ENCODE peak calls at places on chromosomes 1 and 21, in four cellular contexts. One of them, this sample, is unnamed. For H3K9me3, the result is how much of the 10 kb centered on the place peaks cover.

GRCh38 chr1:93707956-93708355 is 26.3 kb upstream of the BCAR3 start:
- DNase-seq in mucosa of descending colon: no peak
- DNase-seq in CD8-positive, alpha-beta memory T cell: no peak
- DNase-seq in gastrocnemius medialis: no peak
- DNase-seq in this sample: no peak

GRCh38 chr1:30484668-30485067 is 238.7 kb downstream of the MATN1 start:
- DNase-seq in CD8-positive, alpha-beta memory T cell: no peak
- DNase-seq in gastrocnemius medialis: no peak
- DNase-seq in mucosa of descending colon: no peak
- DNase-seq in this sample: no peak

GRCh38 chr1:59445040-59445439 is 148.1 kb downstream of the FGGY start:
- DNase-seq in CD8-positive, alpha-beta memory T cell: no peak
- DNase-seq in gastrocnemius medialis: peak
- DNase-seq in mucosa of descending colon: no peak
- DNase-seq in this sample: no peak

GRCh38 chr1:184650177-184650866 is 104.3 kb downstream of the EDEM3 start:
- DNase-seq in mucosa of descending colon: no peak
- DNase-seq in CD8-positive, alpha-beta memory T cell: no peak
- DNase-seq in gastrocnemius medialis: no peak
- DNase-seq in this sample: no peak

GRCh38 chr1:4631321-4631720 is 23.1 kb upstream of the AJAP1 start:
- DNase-seq in CD8-positive, alpha-beta memory T cell: no peak
- DNase-seq in gastrocnemius medialis: no peak
- DNase-seq in mucosa of descending colon: no peak
- DNase-seq in this sample: no peak

GRCh38 chr1:202966006-202966904 is 802 bp downstream of the CYB5R1 start:
- DNase-seq in CD8-positive, alpha-beta memory T cell: no peak
- DNase-seq in gastrocnemius medialis: peak
- DNase-seq in mucosa of descending colon: no peak
- DNase-seq in this sample: no peak

GRCh38 chr1:83583351-83584014 is 415.4 kb downstream of the TTLL7 start:
- DNase-seq in mucosa of descending colon: peak
- DNase-seq in CD8-positive, alpha-beta memory T cell: no peak
- DNase-seq in gastrocnemius medialis: no peak
- DNase-seq in this sample: no peak

GRCh38 chr1:236394016-236394481 is at the start of gene EDARADD:
- DNase-seq in gastrocnemius medialis: no peak
- DNase-seq in CD8-positive, alpha-beta memory T cell: no peak
- DNase-seq in mucosa of descending colon: no peak
- DNase-seq in this sample: no peak

GRCh38 chr21:44304846-44305245 is 5.0 kb downstream of the PFKL start:
- DNase-seq in mucosa of descending colon: peak
- DNase-seq in gastrocnemius medialis: no peak
- DNase-seq in CD8-positive, alpha-beta memory T cell: no peak
- DNase-seq in this sample: no peak

GRCh38 chr1:226608699-226609505 is 60.3 kb downstream of the STUM start:
- DNase-seq in gastrocnemius medialis: peak
- DNase-seq in mucosa of descending colon: peak
- DNase-seq in CD8-positive, alpha-beta memory T cell: peak
- DNase-seq in this sample: no peak

GRCh38 chr1:171984850-171985485 is 143.7 kb downstream of the DNM3 start:
- DNase-seq in gastrocnemius medialis: no peak
- DNase-seq in CD8-positive, alpha-beta memory T cell: no peak
- DNase-seq in mucosa of descending colon: no peak
- DNase-seq in this sample: no peak

GRCh38 chr1:235657747-235658526 is 8.4 kb upstream of the GNG4 start:
- DNase-seq in gastrocnemius medialis: no peak
- DNase-seq in mucosa of descending colon: no peak
- DNase-seq in CD8-positive, alpha-beta memory T cell: no peak
- DNase-seq in this sample: no peak

GRCh38 chr1:40306296-40306695 is 10.8 kb downstream of the COL9A2 start:
- DNase-seq in CD8-positive, alpha-beta memory T cell: no peak
- DNase-seq in mucosa of descending colon: no peak
- DNase-seq in gastrocnemius medialis: no peak
- DNase-seq in this sample: no peak

GRCh38 chr1:209756608-209757445 is 974 bp downstream of the TRAF3IP3 start:
- DNase-seq in gastrocnemius medialis: no peak
- DNase-seq in mucosa of descending colon: peak
- DNase-seq in CD8-positive, alpha-beta memory T cell: peak
- DNase-seq in this sample: no peak

GRCh38 chr1:150385537-150386445 is 21.8 kb downstream of the RPRD2 start:
- DNase-seq in mucosa of descending colon: no peak
- DNase-seq in CD8-positive, alpha-beta memory T cell: no peak
- DNase-seq in gastrocnemius medialis: no peak
- DNase-seq in this sample: no peak

GRCh38 chr1:40740039-40740991 is 43.3 kb upstream of the KCNQ4 start:
- DNase-seq in CD8-positive, alpha-beta memory T cell: no peak
- DNase-seq in gastrocnemius medialis: no peak
- DNase-seq in mucosa of descending colon: no peak
- DNase-seq in this sample: no peak

GRCh38 chr1:186838380-186839076 is 9.8 kb downstream of the PLA2G4A start:
- DNase-seq in mucosa of descending colon: no peak
- DNase-seq in CD8-positive, alpha-beta memory T cell: no peak
- DNase-seq in gastrocnemius medialis: no peak
- DNase-seq in this sample: no peak

GRCh38 chr1:38029725-38030511 is 16.7 kb downstream of the POU3F1 start:
- DNase-seq in CD8-positive, alpha-beta memory T cell: peak
- DNase-seq in mucosa of descending colon: no peak
- DNase-seq in gastrocnemius medialis: peak
- DNase-seq in this sample: no peak

GRCh38 chr1:154433161-154433681 is 28.1 kb downstream of the IL6R start:
- DNase-seq in mucosa of descending colon: no peak
- DNase-seq in gastrocnemius medialis: peak
- DNase-seq in CD8-positive, alpha-beta memory T cell: no peak
- DNase-seq in this sample: no peak

GRCh38 chr1:96598416-96599168 is 123.0 kb upstream of the PTBP2 start:
- DNase-seq in mucosa of descending colon: no peak
- DNase-seq in CD8-positive, alpha-beta memory T cell: no peak
- DNase-seq in gastrocnemius medialis: peak
- DNase-seq in this sample: no peak

GRCh38 chr1:219518168-219518905 is 94.6 kb downstream of the ZC3H11B start:
- DNase-seq in gastrocnemius medialis: no peak
- DNase-seq in mucosa of descending colon: no peak
- DNase-seq in CD8-positive, alpha-beta memory T cell: no peak
- DNase-seq in this sample: no peak

GRCh38 chr1:24535778-24536177 is 20.1 kb upstream of the NCMAP start:
- DNase-seq in CD8-positive, alpha-beta memory T cell: no peak
- DNase-seq in gastrocnemius medialis: no peak
- DNase-seq in mucosa of descending colon: no peak
- DNase-seq in this sample: no peak

GRCh38 chr21:38902608-38903445 is 97.1 kb downstream of the ETS2 start:
- DNase-seq in CD8-positive, alpha-beta memory T cell: no peak
- DNase-seq in mucosa of descending colon: no peak
- DNase-seq in gastrocnemius medialis: no peak
- DNase-seq in this sample: no peak

GRCh38 chr1:38990401-38990745 is 703 bp upstream of the AKIRIN1 start:
- DNase-seq in gastrocnemius medialis: no peak
- DNase-seq in mucosa of descending colon: no peak
- DNase-seq in CD8-positive, alpha-beta memory T cell: no peak
- DNase-seq in this sample: no peak

GRCh38 chr1:229759037-229759435 is 133.0 kb downstream of the URB2 start:
- DNase-seq in gastrocnemius medialis: no peak
- DNase-seq in mucosa of descending colon: no peak
- DNase-seq in CD8-positive, alpha-beta memory T cell: no peak
- DNase-seq in this sample: no peak

GRCh38 chr1:227785812-227786608 is 29.5 kb upstream of the PRSS38 start:
- DNase-seq in mucosa of descending colon: peak
- DNase-seq in CD8-positive, alpha-beta memory T cell: no peak
- DNase-seq in gastrocnemius medialis: no peak
- DNase-seq in this sample: no peak

GRCh38 chr1:41388517-41388916 is 27.3 kb downstream of the FOXO6 start:
- DNase-seq in CD8-positive, alpha-beta memory T cell: no peak
- DNase-seq in gastrocnemius medialis: no peak
- DNase-seq in mucosa of descending colon: no peak
- DNase-seq in this sample: no peak

GRCh38 chr21:43370091-43370658 is 56.8 kb downstream of the SIK1 start:
- DNase-seq in gastrocnemius medialis: no peak
- DNase-seq in mucosa of descending colon: no peak
- DNase-seq in CD8-positive, alpha-beta memory T cell: no peak
- DNase-seq in this sample: no peak

DNA sequence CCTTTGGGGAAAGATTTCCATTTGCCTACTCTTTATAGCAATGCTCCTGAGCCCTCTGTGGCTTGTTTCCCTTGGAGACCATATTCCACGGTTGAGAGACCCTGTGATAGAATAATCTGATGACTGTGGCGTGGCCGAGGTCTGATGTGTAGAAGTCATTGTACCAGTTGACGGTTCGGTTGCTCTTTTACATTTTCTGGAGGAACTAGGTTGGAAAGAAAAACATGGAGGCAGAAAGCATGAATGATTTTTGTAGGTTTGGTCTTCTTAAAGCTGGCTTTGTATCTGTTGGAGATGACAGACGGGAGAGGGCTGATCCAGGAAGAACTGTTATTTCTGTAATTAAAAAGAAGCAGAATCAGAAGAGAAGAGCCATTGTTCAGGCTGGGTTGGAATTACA is 305.8 kb upstream of the NRIP1 start:
- DNase-seq in gastrocnemius medialis: no peak
- DNase-seq in mucosa of descending colon: no peak
- DNase-seq in CD8-positive, alpha-beta memory T cell: no peak
- DNase-seq in this sample: no peak
- H3K9me3 ChIP-seq in gastrocnemius medialis: under half
- H3K9me3 ChIP-seq in mucosa of descending colon: under half
- H3K9me3 ChIP-seq in CD8-positive, alpha-beta memory T cell: under half
- H3K9me3 ChIP-seq in this sample: under half

GRCh38 chr1:121516279-121516967 is 331.6 kb downstream of the SRGAP2C start:
- DNase-seq in gastrocnemius medialis: peak
- DNase-seq in CD8-positive, alpha-beta memory T cell: peak
- DNase-seq in mucosa of descending colon: peak
- DNase-seq in this sample: no peak
- H3K4me3 ChIP-seq in gastrocnemius medialis: no peak
- H3K4me3 ChIP-seq in CD8-positive, alpha-beta memory T cell: peak
- H3K4me3 ChIP-seq in mucosa of descending colon: no peak
- H3K4me3 ChIP-seq in this sample: peak

DNA sequence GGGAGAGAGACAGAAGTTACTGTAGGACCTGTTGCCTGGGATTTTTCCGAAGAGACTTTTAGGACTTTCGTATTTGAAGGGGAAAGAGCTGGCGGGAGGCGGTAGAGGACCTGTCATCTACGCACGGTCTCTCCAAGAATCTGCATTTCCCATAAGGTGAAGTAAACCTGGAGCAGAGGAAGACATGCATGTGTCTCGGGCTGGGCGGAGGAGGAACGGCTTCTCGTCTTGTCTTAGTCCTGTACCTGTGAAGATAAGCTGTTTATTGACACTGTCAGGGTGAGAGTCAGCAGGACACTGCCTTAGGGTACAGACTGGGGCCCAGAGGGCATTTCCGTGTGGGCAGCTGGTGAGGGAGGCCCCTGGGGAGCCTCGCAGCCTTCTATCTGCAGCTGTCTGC is 123.4 kb upstream of the COL6A1 start:
- DNase-seq in CD8-positive, alpha-beta memory T cell: no peak
- DNase-seq in mucosa of descending colon: no peak
- DNase-seq in gastrocnemius medialis: no peak
- DNase-seq in this sample: no peak
- H3K9me3 ChIP-seq in CD8-positive, alpha-beta memory T cell: under half
- H3K9me3 ChIP-seq in mucosa of descending colon: under half
- H3K9me3 ChIP-seq in gastrocnemius medialis: under half
- H3K9me3 ChIP-seq in this sample: under half

GRCh38 chr1:17053685-17054410 is at the start of gene SDHB:
- DNase-seq in mucosa of descending colon: peak
- DNase-seq in CD8-positive, alpha-beta memory T cell: peak
- DNase-seq in gastrocnemius medialis: peak
- DNase-seq in this sample: peak
- H3K4me3 ChIP-seq in mucosa of descending colon: peak
- H3K4me3 ChIP-seq in CD8-positive, alpha-beta memory T cell: peak
- H3K4me3 ChIP-seq in gastrocnemius medialis: peak
- H3K4me3 ChIP-seq in this sample: peak

GRCh38 chr1:125066385-125066784 is 3881.6 kb downstream of the SRGAP2C start:
- DNase-seq in CD8-positive, alpha-beta memory T cell: no peak
- DNase-seq in mucosa of descending colon: no peak
- DNase-seq in gastrocnemius medialis: no peak
- DNase-seq in this sample: no peak
- H3K9me3 ChIP-seq in CD8-positive, alpha-beta memory T cell: under half
- H3K9me3 ChIP-seq in mucosa of descending colon: half or more
- H3K9me3 ChIP-seq in gastrocnemius medialis: under half
- H3K9me3 ChIP-seq in this sample: under half

GRCh38 chr1:81435175-81435574 is 365.6 kb upstream of the ADGRL2 start:
- DNase-seq in mucosa of descending colon: no peak
- DNase-seq in CD8-positive, alpha-beta memory T cell: no peak
- DNase-seq in gastrocnemius medialis: no peak
- DNase-seq in this sample: no peak
- H3K4me3 ChIP-seq in mucosa of descending colon: no peak
- H3K4me3 ChIP-seq in CD8-positive, alpha-beta memory T cell: no peak
- H3K4me3 ChIP-seq in gastrocnemius medialis: no peak
- H3K4me3 ChIP-seq in this sample: no peak

GRCh38 chr1:152313970-152314369 is 11.1 kb downstream of the FLG start:
- DNase-seq in gastrocnemius medialis: no peak
- DNase-seq in CD8-positive, alpha-beta memory T cell: no peak
- DNase-seq in mucosa of descending colon: no peak
- DNase-seq in this sample: no peak

GRCh38 chr1:152313319-152313801 is 11.7 kb downstream of the FLG start:
- DNase-seq in CD8-positive, alpha-beta memory T cell: no peak
- DNase-seq in gastrocnemius medialis: no peak
- DNase-seq in mucosa of descending colon: no peak
- DNase-seq in this sample: no peak

GRCh38 chr1:152309955-152310354 is 15.1 kb downstream of the FLG start:
- DNase-seq in mucosa of descending colon: no peak
- DNase-seq in CD8-positive, alpha-beta memory T cell: no peak
- DNase-seq in gastrocnemius medialis: no peak
- DNase-seq in this sample: no peak
- H3K9me3 ChIP-seq in mucosa of descending colon: under half
- H3K9me3 ChIP-seq in CD8-positive, alpha-beta memory T cell: under half
- H3K9me3 ChIP-seq in gastrocnemius medialis: under half
- H3K9me3 ChIP-seq in this sample: under half

GRCh38 chr1:108540977-108541376 is 18.9 kb upstream of the EEIG2 start:
- DNase-seq in mucosa of descending colon: no peak
- DNase-seq in CD8-positive, alpha-beta memory T cell: no peak
- DNase-seq in gastrocnemius medialis: no peak
- DNase-seq in this sample: no peak
- H3K4me3 ChIP-seq in mucosa of descending colon: no peak
- H3K4me3 ChIP-seq in CD8-positive, alpha-beta memory T cell: no peak
- H3K4me3 ChIP-seq in gastrocnemius medialis: no peak
- H3K4me3 ChIP-seq in this sample: no peak

GRCh38 chr1:2989185-2989584 is 32.1 kb upstream of the ACTRT2 start:
- DNase-seq in CD8-positive, alpha-beta memory T cell: no peak
- DNase-seq in gastrocnemius medialis: no peak
- DNase-seq in mucosa of descending colon: no peak
- DNase-seq in this sample: no peak

GRCh38 chr1:2988256-2988655 is 33.0 kb upstream of the ACTRT2 start:
- DNase-seq in gastrocnemius medialis: no peak
- DNase-seq in mucosa of descending colon: peak
- DNase-seq in CD8-positive, alpha-beta memory T cell: no peak
- DNase-seq in this sample: no peak

GRCh38 chr1:2991753-2992495 is 29.3 kb upstream of the ACTRT2 start:
- DNase-seq in mucosa of descending colon: peak
- DNase-seq in gastrocnemius medialis: no peak
- DNase-seq in CD8-positive, alpha-beta memory T cell: no peak
- DNase-seq in this sample: no peak

GRCh38 chr1:2989976-2990375 is 31.3 kb upstream of the ACTRT2 start:
- DNase-seq in CD8-positive, alpha-beta memory T cell: no peak
- DNase-seq in gastrocnemius medialis: no peak
- DNase-seq in mucosa of descending colon: peak
- DNase-seq in this sample: no peak

GRCh38 chr1:2990376-2991115 is 30.7 kb upstream of the ACTRT2 start:
- DNase-seq in gastrocnemius medialis: no peak
- DNase-seq in CD8-positive, alpha-beta memory T cell: no peak
- DNase-seq in mucosa of descending colon: peak
- DNase-seq in this sample: no peak
- H3K9me3 ChIP-seq in gastrocnemius medialis: under half
- H3K9me3 ChIP-seq in CD8-positive, alpha-beta memory T cell: under half
- H3K9me3 ChIP-seq in mucosa of descending colon: under half
- H3K9me3 ChIP-seq in this sample: under half

This sample was measured in thoracic aorta.